ENCODE peak calls at places on chromosomes 1 and 21, in seven cellular contexts. E is GM12891, J is SK-N-SH, B is K562, M is GM12878, H is H1, N is HepG2. R is an unnamed sample.

GRCh38 chr1:89873757-89874156 is 52.9 kb downstream of the LRRC8D start:
- DNase-seq in B (no peak), N (no peak), E (no peak), M (no peak), H (no peak), J (peak), R (no peak)

GRCh38 chr1:204265665-204266064 is 51.9 kb upstream of the GOLT1A start:
- DNase-seq in B (no peak), E (no peak), N (no peak), H (no peak), M (no peak), J (no peak), R (no peak)

GRCh38 chr1:152486400-152487006 is 24.1 kb upstream of the LCE5A start:
- DNase-seq in E (no peak), H (no peak), J (peak), N (peak), B (peak), M (no peak), R (no peak)

GRCh38 chr1:43949663-43950062 is 2.9 kb downstream of the IPO13 start:
- DNase-seq in N (no peak), J (no peak), M (no peak), B (no peak), H (no peak), E (no peak), R (no peak)

GRCh38 chr1:18062180-18062579 is 45.4 kb upstream of the IGSF21 start:
- DNase-seq in J (no peak), B (no peak), H (no peak), E (no peak), N (no peak), M (no peak), R (no peak)

GRCh38 chr1:43947890-43948437 is 1.2 kb downstream of the IPO13 start:
- DNase-seq in M (no peak), B (peak), N (peak), H (no peak), E (no peak), J (peak), R (no peak)

GRCh38 chr1:201709564-201710295 is 119.2 kb upstream of the IPO9 start:
- DNase-seq in M (no peak), H (peak), B (peak), E (peak), J (peak), N (peak), R (peak)

GRCh38 chr1:209485167-209485566 is 98.3 kb upstream of the CAMK1G start:
- DNase-seq in N (no peak), E (no peak), J (no peak), M (no peak), H (no peak), B (no peak), R (no peak)

GRCh38 chr1:5969168-5969567 is 23.1 kb downstream of the NPHP4 start:
- DNase-seq in M (no peak), H (no peak), J (no peak), E (no peak), B (no peak), N (no peak), R (no peak)

GRCh38 chr1:43835141-43836021 is 98.2 kb upstream of the ARTN start:
- DNase-seq in M (no peak), N (no peak), B (peak), H (peak), J (peak), E (no peak), R (no peak)

GRCh38 chr1:171868217-171868616 is 26.9 kb downstream of the DNM3 start:
- DNase-seq in B (no peak), H (no peak), J (no peak), N (no peak), M (no peak), E (no peak), R (no peak)

GRCh38 chr1:110380667-110381283 is 10.1 kb downstream of the SLC16A4 start:
- DNase-seq in B (no peak), N (no peak), M (no peak), H (no peak), J (no peak), E (no peak), R (no peak)
- TF ChIP-seq POLR2AphosphoS5 in B (no peak), N (no peak), M (no peak), H (no peak), J (no peak), E (no peak), R (no peak)

DNA sequence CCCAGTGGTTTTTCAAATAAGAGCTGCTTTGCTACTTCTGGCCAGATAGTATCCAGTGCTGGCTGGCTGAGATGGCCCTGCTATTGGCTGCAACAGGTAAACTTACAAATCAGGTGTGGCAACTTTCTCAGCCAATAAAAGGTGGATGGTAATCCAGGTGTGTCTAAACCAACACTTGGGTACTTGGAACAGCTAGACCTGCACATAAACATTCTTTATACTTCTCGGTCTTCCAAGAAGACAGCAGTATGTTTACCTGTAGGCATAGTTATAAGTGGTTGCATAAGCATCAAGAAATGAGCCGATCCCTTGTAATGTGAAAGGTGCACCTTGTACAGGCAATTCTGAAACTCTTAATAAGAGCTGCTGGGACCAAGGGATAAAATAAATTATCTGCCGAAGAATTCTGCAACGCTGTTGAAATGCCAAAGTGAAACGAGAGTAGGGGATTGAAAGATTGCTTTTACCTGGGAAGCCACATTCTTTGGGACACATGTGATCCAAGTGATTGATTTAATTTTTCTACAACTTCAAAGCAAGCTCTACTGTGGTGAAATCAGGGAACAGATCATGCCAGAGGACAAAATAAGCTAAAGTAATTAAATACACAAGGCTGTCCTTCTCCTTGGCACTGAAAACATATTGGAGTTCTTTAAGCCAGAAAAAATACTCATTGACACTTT is at the start of gene CLDN8:
- DNase-seq in N (no peak), M (no peak), B (no peak), E (no peak), H (no peak), J (no peak), R (no peak)
- TF ChIP-seq TAF1 in N (no peak), M (no peak), B (no peak), E (no peak), H (no peak), J (no peak), R (no peak)

DNA sequence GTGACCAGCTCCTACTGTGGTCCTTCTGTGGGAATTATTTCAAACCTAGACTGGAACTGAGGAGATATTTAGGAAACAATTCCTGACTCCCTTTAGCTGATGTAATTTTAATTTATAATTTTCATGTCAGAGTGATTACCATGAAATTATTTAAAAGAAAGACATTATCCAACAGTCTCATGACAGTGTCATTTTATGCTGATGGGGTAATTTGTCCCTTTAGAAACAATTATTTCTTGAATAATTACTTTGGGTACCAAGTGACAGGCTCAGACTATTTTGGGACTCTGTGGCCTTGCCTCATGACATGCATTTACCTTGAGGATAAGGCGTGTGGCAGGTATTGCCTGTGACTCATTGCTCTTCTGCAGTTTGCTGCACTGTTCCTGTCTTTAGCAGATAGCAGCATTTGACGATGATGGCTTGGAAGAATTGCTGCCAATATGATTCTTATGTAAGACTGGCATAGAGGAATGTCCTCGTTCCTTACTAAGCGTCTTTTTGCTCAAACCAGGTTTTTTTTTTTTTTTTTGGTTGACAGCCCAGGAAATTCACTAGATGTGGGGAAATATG is 206.0 kb upstream of the HMCN1 start:
- DNase-seq in E (no peak), M (no peak), B (peak), J (no peak), H (no peak), N (no peak), R (no peak)
- TF ChIP-seq POLR2AphosphoS5 in E (no peak), M (no peak), B (no peak), J (no peak), H (no peak), N (no peak), R (no peak)

GRCh38 chr1:113244134-113244820 is 146.0 kb upstream of the MAGI3 start:
- DNase-seq in M (no peak), H (no peak), J (no peak), E (no peak), N (no peak), B (no peak), R (no peak)
- TF ChIP-seq TAF1 in M (no peak), H (no peak), J (no peak), E (no peak), N (no peak), B (no peak), R (no peak)

DNA sequence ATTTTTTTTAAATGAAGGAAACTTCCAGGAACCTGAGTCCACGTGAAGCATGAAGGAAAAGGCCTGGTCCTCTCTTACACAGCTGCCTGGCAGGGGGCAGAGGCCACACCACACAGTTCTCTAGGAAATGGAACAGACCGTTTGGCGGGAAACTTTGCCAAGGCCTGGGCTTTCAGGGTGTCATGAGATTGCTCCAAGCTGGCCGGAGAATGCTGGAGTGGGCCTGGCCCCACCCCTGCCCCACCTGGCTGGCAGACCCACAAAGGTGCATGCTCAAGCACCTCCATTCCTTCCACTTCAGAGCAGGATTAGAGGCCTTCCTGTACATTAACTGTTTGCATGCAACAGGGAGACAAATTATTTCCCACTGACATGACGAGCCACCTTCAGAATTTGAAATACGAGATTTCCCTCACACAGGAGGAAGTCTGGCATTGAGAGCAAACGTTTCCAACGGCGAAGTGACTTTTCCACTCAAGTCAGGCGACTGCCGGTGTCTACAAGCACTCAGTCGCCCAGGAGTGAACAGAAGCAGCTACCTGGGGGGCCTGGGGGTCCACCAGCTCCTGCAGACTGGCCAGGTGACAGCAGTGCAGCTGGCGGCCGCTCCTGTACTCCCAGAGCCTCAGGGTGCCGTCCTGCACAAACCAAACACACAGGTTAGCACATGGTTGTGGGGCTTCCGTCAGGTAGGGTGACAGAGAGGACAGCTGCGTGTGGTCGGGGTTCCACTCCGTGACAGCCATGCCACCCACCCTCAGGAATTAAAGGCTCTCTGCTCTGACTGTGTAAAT is 24.0 kb downstream of the WDR4 start:
- DNase-seq in B (no peak), M (no peak), J (no peak), E (no peak), H (no peak), N (no peak), R (no peak)
- TF ChIP-seq POLR2AphosphoS5 in B (no peak), M (no peak), J (no peak), E (no peak), H (no peak), N (no peak), R (no peak)

GRCh38 chr1:2378956-2379732 is 12.2 kb downstream of the MORN1 start:
- DNase-seq in N (no peak), J (no peak), E (no peak), M (no peak), B (no peak), H (no peak), R (no peak)
- TF ChIP-seq TAF1 in N (no peak), J (no peak), E (no peak), M (no peak), B (no peak), H (no peak), R (no peak)

GRCh38 chr1:95622609-95623008 is 388.6 kb downstream of the RWDD3 start:
- DNase-seq in J (no peak), B (no peak), H (no peak), E (no peak), M (no peak), N (no peak), R (no peak)

GRCh38 chr1:95627244-95627643 is 393.2 kb downstream of the RWDD3 start:
- DNase-seq in J (no peak), E (no peak), M (no peak), B (peak), N (no peak), H (no peak), R (no peak)

GRCh38 chr1:95620076-95620475 is 386.1 kb downstream of the RWDD3 start:
- DNase-seq in N (no peak), M (no peak), H (no peak), J (no peak), E (no peak), B (no peak), R (no peak)

DNA sequence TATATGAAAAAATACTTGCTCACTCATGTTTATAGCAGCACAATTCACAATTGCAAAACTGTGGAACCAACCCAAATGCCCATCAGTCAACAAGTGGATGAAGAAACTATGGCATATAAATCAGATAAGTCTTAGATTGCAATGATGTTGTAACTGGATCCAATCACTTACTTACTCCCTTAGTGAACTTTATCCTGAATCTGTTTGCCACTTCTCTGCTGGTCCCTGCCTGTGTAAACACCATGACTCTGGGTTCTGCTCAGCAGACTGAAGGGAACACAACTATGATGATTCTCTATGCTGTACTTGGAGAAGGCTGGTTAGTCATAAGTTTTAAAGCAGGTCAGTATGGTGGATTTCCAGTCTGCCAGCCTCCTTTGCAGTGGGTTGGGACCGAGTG is 391.2 kb downstream of the RWDD3 start:
- DNase-seq in N (peak), M (no peak), H (no peak), B (no peak), J (no peak), E (no peak), R (no peak)
- TF ChIP-seq POLR2AphosphoS5 in N (no peak), M (no peak), H (no peak), B (no peak), J (no peak), E (no peak), R (no peak)

GRCh38 chr1:81801032-81801833 is 499 bp downstream of the ADGRL2 start:
- DNase-seq in J (peak), H (no peak), E (peak), N (peak), B (no peak), M (no peak), R (no peak)
- TF ChIP-seq TAF1 in J (peak), H (peak), E (no peak), N (peak), B (no peak), M (no peak), R (no peak)

GRCh38 chr1:60427194-60427593 is 353.6 kb upstream of the C1orf87 start:
- DNase-seq in M (no peak), N (no peak), J (no peak), E (no peak), H (no peak), B (no peak), R (no peak)

GRCh38 chr1:60425528-60425927 is 352.0 kb upstream of the C1orf87 start:
- DNase-seq in E (no peak), M (no peak), H (no peak), N (peak), J (no peak), B (no peak), R (no peak)

GRCh38 chr1:60430375-60430774 is 356.8 kb upstream of the C1orf87 start:
- DNase-seq in M (no peak), N (no peak), H (no peak), J (no peak), E (no peak), B (no peak), R (no peak)

GRCh38 chr1:60427701-60428100 is 354.1 kb upstream of the C1orf87 start:
- DNase-seq in H (no peak), B (no peak), E (no peak), J (no peak), N (no peak), M (no peak), R (no peak)

GRCh38 chr1:60428161-60428560 is 354.6 kb upstream of the C1orf87 start:
- DNase-seq in E (no peak), B (no peak), N (no peak), H (no peak), J (no peak), M (no peak), R (no peak)
- TF ChIP-seq POLR2AphosphoS5 in E (no peak), B (no peak), N (no peak), H (no peak), J (no peak), M (no peak), R (no peak)

R was measured in GM12892.